ENCODE peak calls at places on chromosomes 11 and 22, in seven cellular contexts. One of them, this sample, is unnamed.

GRCh38 chr11:132994038-132994502 is 538.2 kb downstream of the OPCML start:
- DNase-seq in A549: no peak
- DNase-seq in GDM1: no peak
- DNase-seq in T-helper 2 cell treated with Interferon-gamma antibody and Interleukin-4, amounts not matched to agents 5 μg/mL and 100 μg/mL, for 36 hours: no peak
- DNase-seq in epithelial cell of proximal tubule: no peak
- DNase-seq in NCI-H1930: no peak
- DNase-seq in fibroblast of the conjunctiva: no peak
- DNase-seq in this sample: no peak

GRCh38 chr11:46663277-46663940 is 37.0 kb downstream of the ARHGAP1 start:
- DNase-seq in epithelial cell of proximal tubule: no peak
- DNase-seq in fibroblast of the conjunctiva: no peak
- DNase-seq in NCI-H1930: no peak
- DNase-seq in A549: no peak
- DNase-seq in T-helper 2 cell treated with Interferon-gamma antibody and Interleukin-4, amounts not matched to agents 5 μg/mL and 100 μg/mL, for 36 hours: no peak
- DNase-seq in GDM1: no peak
- DNase-seq in this sample: no peak

GRCh38 chr11:102757823-102758549 is 22.4 kb downstream of the MMP10 start:
- DNase-seq in T-helper 2 cell treated with Interferon-gamma antibody and Interleukin-4, amounts not matched to agents 5 μg/mL and 100 μg/mL, for 36 hours: no peak
- DNase-seq in fibroblast of the conjunctiva: peak; percentile 27
- DNase-seq in epithelial cell of proximal tubule: peak; percentile 92
- DNase-seq in NCI-H1930: no peak
- DNase-seq in A549: no peak
- DNase-seq in GDM1: no peak
- DNase-seq in this sample: no peak

GRCh38 chr22:43838161-43838560 is 24.2 kb downstream of the SULT4A1 start:
- DNase-seq in epithelial cell of proximal tubule: no peak
- DNase-seq in GDM1: no peak
- DNase-seq in NCI-H1930: no peak
- DNase-seq in A549: no peak
- DNase-seq in T-helper 2 cell treated with Interferon-gamma antibody and Interleukin-4, amounts not matched to agents 5 μg/mL and 100 μg/mL, for 36 hours: no peak
- DNase-seq in fibroblast of the conjunctiva: no peak
- DNase-seq in this sample: no peak

GRCh38 chr11:111494040-111494439 is 18.1 kb downstream of the BTG4 start:
- DNase-seq in A549: no peak
- DNase-seq in epithelial cell of proximal tubule: no peak
- DNase-seq in T-helper 2 cell treated with Interferon-gamma antibody and Interleukin-4, amounts not matched to agents 5 μg/mL and 100 μg/mL, for 36 hours: no peak
- DNase-seq in NCI-H1930: no peak
- DNase-seq in GDM1: no peak
- DNase-seq in fibroblast of the conjunctiva: no peak
- DNase-seq in this sample: no peak

GRCh38 chr22:48088226-48088625 is 1325.8 kb downstream of the TBC1D22A start:
- DNase-seq in T-helper 2 cell treated with Interferon-gamma antibody and Interleukin-4, amounts not matched to agents 5 μg/mL and 100 μg/mL, for 36 hours: no peak
- DNase-seq in GDM1: no peak
- DNase-seq in A549: no peak
- DNase-seq in epithelial cell of proximal tubule: no peak
- DNase-seq in NCI-H1930: no peak
- DNase-seq in fibroblast of the conjunctiva: no peak
- DNase-seq in this sample: no peak

GRCh38 chr11:94787798-94788197 is 19.6 kb downstream of the AMOTL1 start:
- DNase-seq in epithelial cell of proximal tubule: no peak
- DNase-seq in GDM1: no peak
- DNase-seq in NCI-H1930: no peak
- DNase-seq in T-helper 2 cell treated with Interferon-gamma antibody and Interleukin-4, amounts not matched to agents 5 μg/mL and 100 μg/mL, for 36 hours: no peak
- DNase-seq in A549: no peak
- DNase-seq in fibroblast of the conjunctiva: no peak
- DNase-seq in this sample: no peak

GRCh38 chr11:86370922-86371614 is 3.6 kb upstream of the CCDC81 start:
- DNase-seq in NCI-H1930: no peak
- DNase-seq in epithelial cell of proximal tubule: no peak
- DNase-seq in T-helper 2 cell treated with Interferon-gamma antibody and Interleukin-4, amounts not matched to agents 5 μg/mL and 100 μg/mL, for 36 hours: no peak
- DNase-seq in fibroblast of the conjunctiva: peak; percentile 9
- DNase-seq in A549: no peak
- DNase-seq in GDM1: no peak
- DNase-seq in this sample: no peak

GRCh38 chr22:50314455-50315288 is 7.2 kb upstream of the PLXNB2 start:
- DNase-seq in GDM1: peak; percentile 69
- DNase-seq in fibroblast of the conjunctiva: no peak
- DNase-seq in T-helper 2 cell treated with Interferon-gamma antibody and Interleukin-4, amounts not matched to agents 5 μg/mL and 100 μg/mL, for 36 hours: peak; percentile 73
- DNase-seq in A549: no peak
- DNase-seq in NCI-H1930: no peak
- DNase-seq in epithelial cell of proximal tubule: no peak
- DNase-seq in this sample: peak; percentile 76

GRCh38 chr11:62603771-62604170 is 2.1 kb upstream of the MTA2 start:
- DNase-seq in GDM1: no peak
- DNase-seq in NCI-H1930: no peak
- DNase-seq in fibroblast of the conjunctiva: no peak
- DNase-seq in epithelial cell of proximal tubule: no peak
- DNase-seq in A549: no peak
- DNase-seq in T-helper 2 cell treated with Interferon-gamma antibody and Interleukin-4, amounts not matched to agents 5 μg/mL and 100 μg/mL, for 36 hours: no peak
- DNase-seq in this sample: no peak

GRCh38 chr22:49212002-49212401 is 615.7 kb downstream of the BRD1 start:
- DNase-seq in A549: no peak
- DNase-seq in NCI-H1930: no peak
- DNase-seq in GDM1: no peak
- DNase-seq in epithelial cell of proximal tubule: no peak
- DNase-seq in T-helper 2 cell treated with Interferon-gamma antibody and Interleukin-4, amounts not matched to agents 5 μg/mL and 100 μg/mL, for 36 hours: no peak
- DNase-seq in fibroblast of the conjunctiva: no peak
- DNase-seq in this sample: peak; percentile 40

GRCh38 chr11:102610198-102610597 is 14.9 kb downstream of the MMP20 start:
- DNase-seq in T-helper 2 cell treated with Interferon-gamma antibody and Interleukin-4, amounts not matched to agents 5 μg/mL and 100 μg/mL, for 36 hours: no peak
- DNase-seq in fibroblast of the conjunctiva: no peak
- DNase-seq in A549: no peak
- DNase-seq in epithelial cell of proximal tubule: no peak
- DNase-seq in GDM1: no peak
- DNase-seq in NCI-H1930: no peak
- DNase-seq in this sample: no peak

GRCh38 chr11:102761646-102762238 is 18.7 kb downstream of the MMP10 start:
- DNase-seq in T-helper 2 cell treated with Interferon-gamma antibody and Interleukin-4, amounts not matched to agents 5 μg/mL and 100 μg/mL, for 36 hours: no peak
- DNase-seq in epithelial cell of proximal tubule: no peak
- DNase-seq in fibroblast of the conjunctiva: no peak
- DNase-seq in A549: no peak
- DNase-seq in NCI-H1930: no peak
- DNase-seq in GDM1: no peak
- DNase-seq in this sample: no peak

GRCh38 chr22:41995211-41995610 is 3.4 kb upstream of the WBP2NL start:
- DNase-seq in GDM1: no peak
- DNase-seq in A549: no peak
- DNase-seq in fibroblast of the conjunctiva: no peak
- DNase-seq in NCI-H1930: no peak
- DNase-seq in T-helper 2 cell treated with Interferon-gamma antibody and Interleukin-4, amounts not matched to agents 5 μg/mL and 100 μg/mL, for 36 hours: no peak
- DNase-seq in epithelial cell of proximal tubule: no peak
- DNase-seq in this sample: peak; percentile 31

GRCh38 chr11:111814567-111814966 is 48.4 kb upstream of the PPP2R1B start:
- DNase-seq in fibroblast of the conjunctiva: peak; percentile 39
- DNase-seq in epithelial cell of proximal tubule: no peak
- DNase-seq in A549: no peak
- DNase-seq in T-helper 2 cell treated with Interferon-gamma antibody and Interleukin-4, amounts not matched to agents 5 μg/mL and 100 μg/mL, for 36 hours: no peak
- DNase-seq in NCI-H1930: no peak
- DNase-seq in GDM1: no peak
- DNase-seq in this sample: no peak

GRCh38 chr11:126322996-126323395 is 19.1 kb downstream of the DCPS start:
- DNase-seq in epithelial cell of proximal tubule: no peak
- DNase-seq in T-helper 2 cell treated with Interferon-gamma antibody and Interleukin-4, amounts not matched to agents 5 μg/mL and 100 μg/mL, for 36 hours: no peak
- DNase-seq in A549: no peak
- DNase-seq in GDM1: no peak
- DNase-seq in NCI-H1930: no peak
- DNase-seq in fibroblast of the conjunctiva: no peak
- DNase-seq in this sample: no peak

GRCh38 chr11:110513521-110514450 is 84.0 kb downstream of the FDX1 start:
- DNase-seq in T-helper 2 cell treated with Interferon-gamma antibody and Interleukin-4, amounts not matched to agents 5 μg/mL and 100 μg/mL, for 36 hours: no peak
- DNase-seq in fibroblast of the conjunctiva: peak; percentile 43
- DNase-seq in GDM1: no peak
- DNase-seq in NCI-H1930: no peak
- DNase-seq in A549: no peak
- DNase-seq in epithelial cell of proximal tubule: no peak
- DNase-seq in this sample: no peak

GRCh38 chr11:46745995-46746394 is 27.0 kb downstream of the F2 start:
- DNase-seq in fibroblast of the conjunctiva: no peak
- DNase-seq in GDM1: no peak
- DNase-seq in T-helper 2 cell treated with Interferon-gamma antibody and Interleukin-4, amounts not matched to agents 5 μg/mL and 100 μg/mL, for 36 hours: no peak
- DNase-seq in A549: no peak
- DNase-seq in NCI-H1930: no peak
- DNase-seq in epithelial cell of proximal tubule: no peak
- DNase-seq in this sample: no peak

GRCh38 chr22:19755145-19755710 is 5.3 kb upstream of the TBX1 start:
- DNase-seq in A549: no peak
- DNase-seq in epithelial cell of proximal tubule: no peak
- DNase-seq in NCI-H1930: no peak
- DNase-seq in fibroblast of the conjunctiva: no peak
- DNase-seq in T-helper 2 cell treated with Interferon-gamma antibody and Interleukin-4, amounts not matched to agents 5 μg/mL and 100 μg/mL, for 36 hours: no peak
- DNase-seq in GDM1: no peak
- DNase-seq in this sample: no peak

GRCh38 chr11:11524436-11525038 is 97.3 kb downstream of the GALNT18 start:
- DNase-seq in GDM1: no peak
- DNase-seq in T-helper 2 cell treated with Interferon-gamma antibody and Interleukin-4, amounts not matched to agents 5 μg/mL and 100 μg/mL, for 36 hours: no peak
- DNase-seq in A549: no peak
- DNase-seq in fibroblast of the conjunctiva: no peak
- DNase-seq in epithelial cell of proximal tubule: no peak
- DNase-seq in NCI-H1930: no peak
- DNase-seq in this sample: no peak